ENCODE peak calls at places on chromosomes 3 and 15, in nine cellular contexts. E is esophagus muscularis mucosa, C is GM12891, A is ovary, Z is breast epithelium, U is IMR-90, P is heart left ventricle, B is sigmoid colon, R is suprapubic skin. L is an unnamed sample.
A peak's percentile ranks its signal among the peaks of the same experiment; 100 is the strongest.

GRCh38 chr15:98138910-98139309 is 178.4 kb downstream of the ARRDC4 start:
- DNase-seq in E (no peak), C (no peak), A (no peak), Z (no peak), U (no peak), P (no peak), B (no peak), R (no peak), L (no peak)

GRCh38 chr3:17336291-17336690 is 406.1 kb downstream of the TBC1D5 start:
- DNase-seq in E (no peak), C (no peak), A (no peak), Z (no peak), U (no peak), P (no peak), B (no peak), R (no peak), L (no peak)

GRCh38 chr3:52218953-52219650 is 6.3 kb downstream of the TLR9 start:
- DNase-seq in E (no peak), C (no peak), A (no peak), Z (peak; percentile 79), U (no peak), P (no peak), B (no peak), R (no peak), L (no peak)

GRCh38 chr15:68423359-68424028 is 8.5 kb downstream of the ITGA11 start:
- DNase-seq in E (no peak), C (no peak), A (no peak), Z (no peak), U (no peak), P (no peak), B (no peak), R (no peak), L (no peak)

GRCh38 chr15:69377137-69377536 is 37.0 kb upstream of the KIF23 start:
- DNase-seq in E (no peak), C (no peak), A (no peak), Z (no peak), U (no peak), P (no peak), B (peak; percentile 17), R (no peak), L (no peak)

GRCh38 chr15:92112180-92112579 is 258.7 kb downstream of the SLCO3A1 start:
- DNase-seq in E (no peak), C (no peak), A (no peak), Z (no peak), U (peak; percentile 37), P (peak; percentile 57), B (peak; percentile 45), R (no peak), L (no peak)

GRCh38 chr3:195892355-195893120 is 15.8 kb downstream of the TNK2 start:
- DNase-seq in E (no peak), C (no peak), A (peak; percentile 47), Z (no peak), U (peak; percentile 71), P (peak; percentile 71), B (peak; percentile 93), R (no peak), L (peak; percentile 68)

GRCh38 chr3:48664929-48665328 is 2.2 kb upstream of the CELSR3 start:
- DNase-seq in E (no peak), C (no peak), A (no peak), Z (no peak), U (no peak), P (no peak), B (no peak), R (no peak), L (no peak)

GRCh38 chr15:60344987-60345386 is 52.8 kb downstream of the ANXA2 start:
- DNase-seq in E (no peak), C (no peak), A (no peak), Z (no peak), U (no peak), P (no peak), B (no peak), R (no peak), L (no peak)

GRCh38 chr15:87144775-87145174 is 1065.1 kb downstream of the AGBL1 start:
- DNase-seq in E (no peak), C (no peak), A (no peak), Z (no peak), U (peak; percentile 36), P (no peak), B (no peak), R (no peak), L (no peak)

GRCh38 chr3:138329127-138329983 is at the start of gene NME9:
- DNase-seq in E (peak; percentile 93), C (peak; percentile 48), A (peak; percentile 85), Z (peak; percentile 59), U (peak; percentile 73), P (peak; percentile 93), B (peak; percentile 93), R (peak; percentile 88), L (peak; percentile 84)

GRCh38 chr3:59535791-59536221 is 486.0 kb upstream of the CFAP20DC start:
- DNase-seq in E (no peak), C (no peak), A (no peak), Z (no peak), U (peak; percentile 63), P (no peak), B (no peak), R (no peak), L (no peak)

GRCh38 chr15:32730677-32731654 is 13.2 kb downstream of the GREM1 start:
- DNase-seq in E (no peak), C (no peak), A (no peak), Z (no peak), U (no peak), P (no peak), B (no peak), R (no peak), L (no peak)

GRCh38 chr15:67018451-67018850 is 47.0 kb upstream of the SMAD3 start:
- DNase-seq in E (no peak), C (no peak), A (no peak), Z (no peak), U (no peak), P (no peak), B (no peak), R (peak; percentile 26), L (no peak)

DNA sequence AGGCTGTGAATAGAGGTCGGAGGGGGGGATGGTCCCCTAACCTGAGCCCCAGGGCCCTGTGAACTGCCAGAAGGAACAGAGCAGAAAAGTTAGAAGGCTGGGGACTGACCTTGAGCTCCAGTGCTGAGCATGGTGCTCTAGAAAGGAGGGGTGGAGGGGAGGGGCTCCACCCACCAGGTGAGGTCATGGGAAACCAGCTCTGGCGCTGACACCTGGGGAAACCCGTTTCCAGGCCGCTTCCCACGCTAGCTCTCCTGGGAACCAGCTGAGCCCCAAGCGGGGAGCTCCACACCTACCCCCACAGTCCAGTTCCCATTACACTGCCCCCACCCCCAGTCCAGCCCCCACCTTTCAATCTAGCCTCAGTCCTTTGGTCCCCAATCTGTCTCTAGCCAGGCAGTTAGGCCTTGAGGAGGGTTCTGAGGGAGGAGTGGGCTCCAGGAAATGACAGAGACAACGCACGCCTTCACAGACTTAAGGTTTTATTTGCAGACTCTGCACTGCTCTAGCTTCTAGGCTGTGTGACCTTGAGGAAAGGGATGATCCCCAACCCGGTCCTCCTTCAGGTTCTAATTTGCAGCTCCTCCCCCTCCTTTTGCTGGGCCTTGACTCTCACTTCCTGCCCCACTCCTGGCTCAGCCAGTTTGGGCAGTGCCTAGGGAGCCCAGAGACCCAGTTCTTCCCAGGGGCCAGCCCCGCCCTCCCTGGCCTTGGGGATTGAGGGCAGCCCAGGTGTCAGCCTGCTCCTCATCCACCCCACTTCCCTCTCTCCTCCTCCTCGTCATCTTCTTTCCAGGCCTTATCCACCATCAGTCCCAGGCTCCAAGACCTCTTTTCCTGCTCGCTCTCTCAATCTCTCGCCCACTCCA is 2.1 kb downstream of the RHOV start:
- DNase-seq in E (no peak), C (peak; percentile 44), A (no peak), Z (peak; percentile 89), U (no peak), P (no peak), B (no peak), R (no peak), L (no peak)
- TF ChIP-seq POLR2A in E (no peak), C (peak; percentile 60), A (no peak), Z (no peak), U (no peak), P (no peak), B (no peak), R (no peak), L (no peak)

DNA sequence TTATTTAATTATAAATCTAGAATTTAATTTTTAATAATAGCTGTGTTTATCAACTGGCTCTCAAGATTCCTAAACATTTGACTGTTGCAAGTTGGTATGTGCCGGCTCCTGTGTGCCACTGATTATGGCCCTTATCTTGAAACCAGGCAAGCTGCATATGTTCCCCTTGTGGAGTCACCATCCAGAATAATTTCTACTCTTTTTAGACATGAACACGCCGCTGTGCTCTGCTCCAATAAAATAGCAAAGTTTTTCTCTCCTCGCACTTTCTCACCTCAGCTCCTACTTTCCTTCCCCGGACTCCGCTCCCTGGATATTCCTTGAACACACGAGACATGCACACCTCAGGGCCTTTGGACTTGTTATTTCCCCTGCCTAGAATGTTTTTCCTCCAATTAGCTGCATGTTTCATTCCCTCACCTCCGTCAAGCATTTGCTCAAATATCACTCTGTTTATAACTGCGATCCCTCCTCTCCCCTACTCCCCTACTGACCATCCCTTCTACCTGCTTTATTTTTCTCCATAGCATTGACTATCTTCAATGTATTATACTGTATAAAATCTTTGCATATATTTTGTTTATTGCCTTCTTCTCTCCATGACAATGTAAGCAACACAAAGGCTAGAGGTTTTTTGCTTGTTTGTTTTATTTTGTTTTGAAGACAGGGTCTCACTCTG is 26.1 kb upstream of the ERICH6 start:
- DNase-seq in E (no peak), C (no peak), A (no peak), Z (no peak), U (no peak), P (no peak), B (no peak), R (no peak), L (no peak)
- TF ChIP-seq POLR2A in E (no peak), C (no peak), A (no peak), Z (no peak), U (no peak), P (no peak), B (no peak), R (no peak), L (no peak)

GRCh38 chr15:89665449-89666146 is 10.3 kb upstream of the KIF7 start:
- DNase-seq in E (no peak), C (no peak), A (peak; percentile 61), Z (no peak), U (peak; percentile 59), P (peak; percentile 76), B (peak; percentile 81), R (no peak), L (no peak)
- TF ChIP-seq POLR2A in E (no peak), C (no peak), A (no peak), Z (no peak), U (no peak), P (no peak), B (no peak), R (peak; percentile 40), L (no peak)

DNA sequence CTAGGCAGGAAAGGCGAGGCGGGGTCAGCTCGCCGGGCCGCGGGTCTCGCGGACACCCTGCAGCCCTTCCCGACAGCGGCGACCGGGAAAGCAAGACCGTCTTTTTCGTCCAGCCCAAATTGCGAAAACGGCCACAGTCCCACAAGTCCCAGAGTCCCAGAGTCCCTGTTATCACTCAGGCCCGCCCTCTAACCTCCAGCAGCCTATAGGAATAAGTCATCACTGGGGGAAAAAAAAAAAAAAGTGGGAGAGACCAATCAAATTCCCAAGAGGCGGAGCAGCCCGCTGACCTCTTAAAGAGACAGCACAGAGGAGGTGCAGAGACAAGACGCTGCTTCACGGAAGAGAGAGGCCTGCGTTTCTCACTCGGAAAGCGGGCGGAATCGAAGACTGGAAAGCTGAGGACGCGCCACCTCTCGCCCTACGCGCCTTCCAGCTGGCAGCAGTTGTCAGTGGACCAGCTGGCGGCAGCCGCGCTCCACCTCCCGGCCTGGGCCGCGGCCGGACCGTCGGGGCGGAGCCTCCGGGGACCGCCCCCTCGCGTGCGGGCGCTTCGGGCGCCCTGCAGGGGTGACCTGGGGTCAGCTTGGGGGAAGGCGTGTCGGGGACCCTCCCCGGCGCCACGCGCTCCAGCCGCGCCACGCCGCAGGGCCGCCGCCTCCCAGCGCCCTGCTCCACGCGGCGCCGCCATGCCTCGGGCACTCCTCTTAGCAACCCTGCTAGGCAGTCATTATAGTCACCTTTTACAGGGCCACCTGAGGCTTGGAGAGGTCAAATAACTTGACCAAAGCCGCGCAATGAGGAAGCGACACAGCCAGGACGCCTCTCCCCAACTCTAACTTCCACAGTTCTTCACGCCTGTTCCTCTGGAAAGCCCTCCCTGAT is at the start of gene TPRA1:
- DNase-seq in E (peak; percentile 97), C (peak; percentile 92), A (peak; percentile 91), Z (peak; percentile 78), U (peak; percentile 96), P (peak; percentile 95), B (peak; percentile 96), R (peak; percentile 96), L (peak; percentile 94)
- TF ChIP-seq POLR2A in E (no peak), C (peak; percentile 73), A (peak; percentile 12), Z (no peak), U (peak; percentile 78), P (no peak), B (no peak), R (peak; percentile 13), L (peak; percentile 44)